ENCODE peak calls at places on chromosomes 4 and X, in nine cellular contexts. U is cardiac muscle cell; N is nephron progenitor cell; G is DMS153; Z is OCI-M1; Q is aorta; W is HT-29; H is stimulated activated CD8-positive, alpha-beta memory T cell treated with anti-CD3 and anti-CD28 coated beads, Interleukin-7, amount 100 ng/mL, for 1 hour; D is glutamatergic neuron. V is an unnamed sample.

GRCh38 chr4:38113136-38113535 is 152.9 kb downstream of the PTTG2 start:
- DNase-seq in N (no peak), G (no peak), U (peak), H (no peak), D (no peak), Z (no peak), W (no peak), Q (no peak), V (no peak)

GRCh38 chr4:37970702-37971101 is 10.5 kb downstream of the PTTG2 start:
- DNase-seq in W (peak), Z (peak), Q (peak), H (peak), U (peak), G (no peak), N (no peak), D (no peak), V (peak)

GRCh38 chr4:100555791-100556190 is 38.0 kb upstream of the EMCN start:
- DNase-seq in N (no peak), G (no peak), U (no peak), W (no peak), Z (no peak), D (no peak), Q (no peak), H (no peak), V (no peak)

GRCh38 chrX:122154019-122154418 is 1030.1 kb upstream of the GRIA3 start:
- DNase-seq in D (no peak), G (no peak), Z (no peak), W (no peak), U (peak), H (no peak), Q (no peak), N (no peak), V (no peak)

GRCh38 chr4:186739802-186740434 is 16.3 kb upstream of the FAT1 start:
- DNase-seq in U (no peak), G (no peak), W (peak), Z (no peak), Q (no peak), H (no peak), N (no peak), D (no peak), V (no peak)

GRCh38 chr4:136864580-136865185 is 667.6 kb downstream of the PCDH18 start:
- DNase-seq in H (no peak), Z (peak), W (peak), Q (no peak), D (no peak), U (peak), N (peak), G (peak), V (peak)

GRCh38 chrX:11770320-11770719 is 12.3 kb downstream of the MSL3 start:
- DNase-seq in D (peak), H (peak), G (no peak), Q (no peak), W (peak), N (peak), U (peak), Z (peak), V (peak)

GRCh38 chrX:104318330-104319009 is 63.7 kb upstream of the ESX1 start:
- DNase-seq in Z (no peak), W (peak), Q (no peak), U (no peak), G (no peak), H (no peak), D (no peak), N (no peak), V (peak)

GRCh38 chr4:77922158-77923094 is 59.8 kb downstream of the MRPL1 start:
- DNase-seq in W (no peak), D (no peak), U (no peak), Q (no peak), G (no peak), Z (no peak), N (no peak), H (no peak), V (peak)

GRCh38 chrX:44944894-44945293 is 71.9 kb downstream of the KDM6A start:
- DNase-seq in W (no peak), N (no peak), Z (peak), H (no peak), U (no peak), D (no peak), Q (no peak), G (no peak), V (no peak)

V was measured in DMS53.